ENCODE peak calls at places on chromosome 9, in eight cellular contexts. N is K562, Z is fibroblast of mammary gland, A is endodermal cell, Y is neural progenitor cell, T is AG04449, K is prostate gland, C is right atrium auricular region. F is an unnamed sample.

GRCh38 chr9:13181652-13182051 is 97.8 kb downstream of the MPDZ start:
- DNase-seq in N (no peak), Z (no peak), A (no peak), Y (peak), T (no peak), K (no peak), C (no peak), F (peak)

GRCh38 chr9:130008577-130008976 is 34.4 kb downstream of the FNBP1 start:
- DNase-seq in N (no peak), Z (no peak), A (no peak), Y (no peak), T (no peak), K (no peak), C (no peak), F (no peak)

GRCh38 chr9:133237271-133237731 is 28.3 kb upstream of the OBP2B start:
- DNase-seq in N (no peak), Z (peak), A (no peak), Y (no peak), T (no peak), K (no peak), C (no peak), F (peak)

GRCh38 chr9:130041648-130042405 is 1.2 kb downstream of the FNBP1 start:
- DNase-seq in N (no peak), Z (no peak), A (peak), Y (peak), T (no peak), K (no peak), C (no peak), F (no peak)

GRCh38 chr9:81534138-81534865 is 155.0 kb downstream of the TLE1 start:
- DNase-seq in N (no peak), Z (peak), A (no peak), Y (peak), T (no peak), K (no peak), C (no peak), F (no peak)

GRCh38 chr9:128886211-128886826 is 4.4 kb downstream of the LRRC8A start:
- DNase-seq in N (no peak), Z (peak), A (no peak), Y (no peak), T (no peak), K (no peak), C (no peak), F (no peak)

GRCh38 chr9:128903079-128903461 is 17.7 kb upstream of the PHYHD1 start:
- DNase-seq in N (no peak), Z (no peak), A (no peak), Y (no peak), T (no peak), K (no peak), C (no peak), F (no peak)

GRCh38 chr9:92327283-92327850 is 1.6 kb downstream of the CENPP start:
- DNase-seq in N (peak), Z (no peak), A (no peak), Y (no peak), T (no peak), K (no peak), C (no peak), F (no peak)

GRCh38 chr9:115972802-115973201 is 180.8 kb upstream of the PAPPA start:
- DNase-seq in N (no peak), Z (no peak), A (no peak), Y (no peak), T (no peak), K (no peak), C (no peak), F (peak)

GRCh38 chr9:16645970-16646369 is 224.5 kb downstream of the BNC2 start:
- DNase-seq in N (no peak), Z (no peak), A (no peak), Y (no peak), T (no peak), K (no peak), C (no peak), F (peak)

GRCh38 chr9:70498866-70499265 is 84.4 kb upstream of the KLF9 start:
- DNase-seq in N (no peak), Z (no peak), A (no peak), Y (no peak), T (no peak), K (no peak), C (no peak), F (no peak)

GRCh38 chr9:120935383-120935857 is 8.8 kb upstream of the TRAF1 start:
- DNase-seq in N (peak), Z (peak), A (peak), Y (no peak), T (peak), K (peak), C (peak), F (peak)

GRCh38 chr9:17837931-17838330 is 259.1 kb downstream of the SH3GL2 start:
- DNase-seq in N (no peak), Z (peak), A (no peak), Y (no peak), T (no peak), K (no peak), C (no peak), F (no peak)

GRCh38 chr9:31839273-31839672 is 545.2 kb upstream of the ACO1 start:
- DNase-seq in N (no peak), Z (no peak), A (peak), Y (peak), T (no peak), K (no peak), C (no peak), F (no peak)

GRCh38 chr9:3224931-3225330 is 300.9 kb downstream of the RFX3 start:
- DNase-seq in N (no peak), Z (no peak), A (no peak), Y (no peak), T (no peak), K (no peak), C (no peak), F (no peak)

GRCh38 chr9:129400001-129400970 is 220.6 kb downstream of the C9orf50 start:
- DNase-seq in N (no peak), Z (no peak), A (peak), Y (no peak), T (no peak), K (no peak), C (no peak), F (no peak)

GRCh38 chr9:127746959-127747569 is 12.0 kb upstream of the TOR2A start:
- DNase-seq in N (no peak), Z (no peak), A (no peak), Y (no peak), T (no peak), K (no peak), C (no peak), F (no peak)

GRCh38 chr9:92384373-92384772 is 20.0 kb downstream of the OGN start:
- DNase-seq in N (no peak), Z (peak), A (no peak), Y (no peak), T (no peak), K (no peak), C (no peak), F (peak)

GRCh38 chr9:130255638-130255930 is 10.0 kb upstream of the HMCN2 start:
- DNase-seq in N (no peak), Z (no peak), A (peak), Y (no peak), T (no peak), K (no peak), C (no peak), F (no peak)

DNA sequence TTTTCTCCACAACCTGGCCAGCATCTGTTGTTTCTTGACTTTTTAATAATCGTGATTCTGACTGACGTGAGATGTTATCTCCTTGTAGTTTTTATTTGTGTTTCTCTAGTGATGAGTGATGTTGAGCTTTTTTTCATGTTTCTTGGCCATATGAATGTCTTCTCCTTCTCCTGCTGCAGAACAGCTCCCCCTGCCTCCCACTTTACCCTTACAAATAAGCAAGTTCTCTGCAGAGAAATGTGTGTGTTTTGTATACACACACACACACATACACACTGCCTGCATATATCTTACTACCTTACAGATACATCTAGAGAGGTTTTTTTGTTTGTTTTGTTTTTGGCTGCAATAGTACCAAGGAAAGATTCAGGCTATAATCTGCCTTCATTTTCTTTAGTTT is 88.7 kb upstream of the PHF24 start:
- DNase-seq in N (no peak), Z (peak), A (no peak), Y (peak), T (no peak), K (no peak), C (no peak), F (peak)
- TF ChIP-seq CTCF in N (no peak), Z (peak), A (peak), Y (peak), T (peak), K (no peak), C (no peak), F (peak)

GRCh38 chr9:98978231-98978681 is 34.5 kb downstream of the COL15A1 start:
- DNase-seq in N (no peak), Z (no peak), A (no peak), Y (peak), T (no peak), K (no peak), C (no peak), F (no peak)
- H3K4me3 ChIP-seq in N (no peak), Z (no peak), A (no peak), Y (no peak), T (no peak), K (no peak), C (no peak), F (no peak)

DNA sequence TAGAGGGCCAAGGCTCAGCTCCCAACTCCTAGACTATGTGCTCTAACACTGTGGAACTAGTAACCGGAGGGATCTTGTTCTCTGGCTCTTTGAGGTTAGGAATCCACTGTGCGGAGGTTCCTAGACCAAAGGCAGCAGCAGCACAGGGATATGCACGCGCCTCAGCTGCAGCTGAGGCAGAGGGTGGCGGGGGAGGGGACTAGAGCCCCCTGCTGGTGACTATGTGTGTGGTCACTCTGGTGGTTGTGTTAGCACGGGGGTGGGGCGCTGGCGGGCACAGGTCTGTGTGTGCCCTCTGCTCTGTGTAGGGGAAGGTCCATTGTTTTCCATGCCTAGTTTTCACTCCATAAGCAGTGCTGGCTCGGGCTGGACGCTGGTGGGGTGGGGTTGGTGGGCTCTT is 458.0 kb upstream of the IZUMO3 start:
- DNase-seq in N (no peak), Z (no peak), A (peak), Y (peak), T (no peak), K (no peak), C (no peak), F (no peak)
- TF ChIP-seq CTCF in N (no peak), Z (no peak), A (peak), Y (peak), T (no peak), K (no peak), C (no peak), F (no peak)

GRCh38 chr9:137190315-137190853 is 1.9 kb downstream of the SSNA1 start:
- DNase-seq in N (no peak), Z (no peak), A (no peak), Y (no peak), T (no peak), K (no peak), C (no peak), F (no peak)

GRCh38 chr9:137188086-137188489 is 272 bp downstream of the ANAPC2 start:
- DNase-seq in N (no peak), Z (no peak), A (no peak), Y (no peak), T (no peak), K (no peak), C (no peak), F (no peak)

GRCh38 chr9:137189297-137190295 is 1.1 kb downstream of the SSNA1 start:
- DNase-seq in N (no peak), Z (no peak), A (no peak), Y (no peak), T (no peak), K (no peak), C (no peak), F (no peak)

GRCh38 chr9:137187386-137187785 is 974 bp downstream of the ANAPC2 start:
- DNase-seq in N (no peak), Z (no peak), A (no peak), Y (no peak), T (no peak), K (no peak), C (no peak), F (no peak)

GRCh38 chr9:137188490-137189296 is at the start of the genes ANAPC2 and SSNA1:
- DNase-seq in N (peak), Z (peak), A (peak), Y (peak), T (peak), K (peak), C (peak), F (peak)
- H3K4me3 ChIP-seq in N (peak), Z (peak), A (peak), Y (peak), T (peak), K (peak), C (peak), F (peak)

DNA sequence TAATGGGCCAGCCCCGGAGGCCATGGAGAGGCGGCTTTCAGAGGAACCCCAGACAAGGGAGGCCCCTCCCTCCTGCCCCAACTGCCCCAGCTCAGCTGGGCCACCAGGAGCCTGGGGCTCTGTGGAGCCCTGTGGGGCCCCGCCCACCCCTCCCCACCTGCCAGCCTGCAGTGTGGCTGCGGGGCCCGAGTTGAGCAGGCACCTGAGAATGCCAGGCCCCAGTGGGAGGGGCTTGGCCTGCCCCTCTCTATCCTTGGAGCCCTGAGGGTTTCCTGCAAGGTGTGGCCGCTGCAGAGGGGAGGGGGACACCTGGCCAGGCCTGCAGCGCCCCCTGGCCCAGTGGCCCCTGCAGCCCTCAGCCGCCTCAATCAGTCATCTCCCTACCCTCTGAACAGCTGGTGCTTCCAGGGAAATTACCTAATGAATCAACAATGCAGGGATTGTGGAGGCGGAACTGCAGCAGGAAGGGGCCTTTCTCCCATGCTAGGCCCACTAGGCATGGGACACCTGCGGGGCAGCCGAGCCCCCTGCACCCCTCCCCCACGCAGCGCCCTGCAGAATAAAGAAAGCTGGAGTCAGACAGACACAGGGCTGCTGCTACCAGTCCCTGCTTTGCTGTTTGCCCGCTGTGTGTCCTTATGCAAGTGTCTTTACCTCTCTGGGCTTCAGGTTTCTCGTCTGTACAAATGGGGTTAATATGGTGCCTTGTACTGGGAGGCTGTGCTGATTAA is 48.0 kb downstream of the LMX1B start:
- DNase-seq in N (no peak), Z (no peak), A (peak), Y (peak), T (no peak), K (no peak), C (no peak), F (no peak)
- TF ChIP-seq CTCF in N (no peak), Z (no peak), A (peak), Y (peak), T (no peak), K (no peak), C (no peak), F (no peak)

GRCh38 chr9:75429531-75430454 is 341.5 kb downstream of the OSTF1 start:
- DNase-seq in N (no peak), Z (no peak), A (no peak), Y (no peak), T (no peak), K (no peak), C (no peak), F (no peak)

GRCh38 chr9:75431388-75431787 is 343.1 kb downstream of the OSTF1 start:
- DNase-seq in N (no peak), Z (no peak), A (no peak), Y (no peak), T (no peak), K (no peak), C (no peak), F (no peak)

GRCh38 chr9:75432888-75433287 is 344.6 kb downstream of the OSTF1 start:
- DNase-seq in N (no peak), Z (no peak), A (no peak), Y (no peak), T (no peak), K (no peak), C (no peak), F (no peak)

GRCh38 chr9:75432386-75432785 is 344.1 kb downstream of the OSTF1 start:
- DNase-seq in N (no peak), Z (no peak), A (no peak), Y (no peak), T (no peak), K (no peak), C (no peak), F (no peak)
- H3K4me3 ChIP-seq in N (no peak), Z (no peak), A (no peak), Y (no peak), T (no peak), K (no peak), C (no peak), F (no peak)

GRCh38 chr9:83920469-83920941 is 727 bp downstream of the KIF27 start:
- DNase-seq in N (no peak), Z (peak), A (no peak), Y (no peak), T (no peak), K (peak), C (no peak), F (peak)
- TF ChIP-seq CTCF in N (peak), Z (peak), A (no peak), Y (no peak), T (peak), K (no peak), C (no peak), F (peak)

GRCh38 chr9:21852751-21853150 is 50.3 kb downstream of the MTAP start:
- DNase-seq in N (no peak), Z (no peak), A (no peak), Y (no peak), T (no peak), K (no peak), C (no peak), F (no peak)

GRCh38 chr9:21856301-21857094 is 54.1 kb downstream of the MTAP start:
- DNase-seq in N (no peak), Z (peak), A (no peak), Y (no peak), T (no peak), K (no peak), C (no peak), F (peak)

GRCh38 chr9:21854594-21854993 is 52.2 kb downstream of the MTAP start:
- DNase-seq in N (no peak), Z (peak), A (no peak), Y (peak), T (no peak), K (no peak), C (no peak), F (peak)

GRCh38 chr9:21853414-21853813 is 51.0 kb downstream of the MTAP start:
- DNase-seq in N (no peak), Z (no peak), A (no peak), Y (no peak), T (no peak), K (no peak), C (no peak), F (no peak)

DNA sequence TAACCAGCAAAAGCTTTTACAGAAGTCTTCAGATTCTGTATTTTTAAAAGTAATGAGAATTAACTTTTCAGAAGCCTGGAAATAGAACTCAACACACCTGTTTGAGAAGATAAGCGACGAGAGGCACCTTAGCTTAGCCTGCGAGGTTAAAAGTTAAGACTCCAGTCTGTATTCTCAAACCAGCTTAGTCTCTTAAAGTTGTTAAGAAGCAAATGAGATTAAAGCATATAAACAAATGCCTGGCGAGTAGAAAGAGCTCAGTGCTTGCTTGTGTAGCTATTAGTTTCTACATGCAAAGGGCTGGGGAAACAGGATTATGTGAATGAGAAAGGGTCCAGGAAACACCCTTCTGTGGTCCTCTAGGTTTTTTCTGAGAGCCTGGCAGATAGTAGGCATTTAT is 51.7 kb downstream of the MTAP start:
- DNase-seq in N (no peak), Z (no peak), A (no peak), Y (peak), T (no peak), K (no peak), C (no peak), F (no peak)
- H3K4me3 ChIP-seq in N (no peak), Z (no peak), A (no peak), Y (no peak), T (no peak), K (no peak), C (no peak), F (no peak)

F was measured in AG10803.